ENCODE peak calls at places on chromosomes 16 and 17, in four cellular contexts. Y, Q, A and I are unnamed samples.

GRCh38 chr17:9072626-9073339 is 51.5 kb downstream of the NTN1 start:
- DNase-seq in Q (peak), A (no peak), Y (no peak), I (peak)

GRCh38 chr16:74603848-74604247 is 3.1 kb downstream of the GLG1 start:
- DNase-seq in A (no peak), Q (no peak), Y (no peak), I (no peak)

GRCh38 chr17:37406635-37407455 is at the start of the genes ACACA and TADA2A:
- DNase-seq in Y (peak), Q (peak), A (peak), I (peak)

GRCh38 chr16:12620150-12620549 is 183.5 kb downstream of the CPPED1 start:
- DNase-seq in Q (no peak), A (no peak), Y (no peak), I (no peak)

GRCh38 chr17:17840751-17841591 is 4.2 kb upstream of the SREBF1 start:
- DNase-seq in Q (no peak), Y (peak), A (no peak), I (peak)

GRCh38 chr17:32471652-32472051 is 15.1 kb upstream of the CDK5R1 start:
- DNase-seq in Y (no peak), Q (no peak), A (no peak), I (no peak)

GRCh38 chr16:301235-301634 is 18.3 kb downstream of the PDIA2 start:
- DNase-seq in A (no peak), Q (no peak), Y (no peak), I (no peak)

GRCh38 chr16:69859105-69859969 is 91.8 kb upstream of the CLEC18A start:
- DNase-seq in A (no peak), Q (peak), Y (no peak), I (peak)

GRCh38 chr17:79931517-79932309 is 92.5 kb upstream of the CBX4 start:
- DNase-seq in A (no peak), Q (no peak), Y (no peak), I (no peak)

GRCh38 chr17:2213291-2213960 is 90.2 kb downstream of the SMG6 start:
- DNase-seq in Q (no peak), Y (peak), A (no peak), I (peak)

GRCh38 chr16:9297437-9298113 is 206.1 kb downstream of the HAPSTR1 start:
- DNase-seq in Q (peak), Y (peak), A (no peak), I (peak)

GRCh38 chr17:78883533-78884131 is 19.4 kb downstream of the CEP295NL start:
- DNase-seq in Y (peak), A (no peak), Q (peak), I (peak)